ENCODE peak calls at places on chromosomes 3 and 15, in ten cellular contexts. Y is GM23248, X is psoas muscle, M is HL-60, P is body of pancreas, V is stomach, Z is IMR-90, E is H9, W is HCT116, Q is cardiac muscle cell. T is an unnamed sample.
A peak's percentile ranks its signal among the peaks of the same experiment; 100 is the strongest.

GRCh38 chr3:24351779-24352469 is 142.7 kb downstream of the THRB start:
- DNase-seq in Y (peak; percentile 24), X (no peak), M (no peak), P (peak; percentile 69), V (peak; percentile 69), Z (no peak), E (no peak), W (no peak), Q (peak; percentile 80), T (peak; percentile 49)

GRCh38 chr15:47678047-47678446 is 39.3 kb upstream of the SEMA6D start:
- DNase-seq in Y (peak; percentile 17), X (no peak), M (no peak), P (no peak), V (no peak), Z (no peak), E (no peak), W (no peak), Q (no peak), T (peak; percentile 19)

GRCh38 chr3:24344784-24345439 is 149.7 kb downstream of the THRB start:
- DNase-seq in Y (peak; percentile 48), X (no peak), M (no peak), P (no peak), V (no peak), Z (peak; percentile 4), E (no peak), W (no peak), Q (peak; percentile 52), T (no peak)

GRCh38 chr3:53102601-53103147 is 27.6 kb downstream of the RFT1 start:
- DNase-seq in Y (peak; percentile 42), X (no peak), M (peak; percentile 36), P (peak; percentile 20), V (no peak), Z (no peak), E (no peak), W (no peak), Q (no peak), T (no peak)

GRCh38 chr3:133998691-133999241 is 31.0 kb downstream of the SLCO2A1 start:
- DNase-seq in Y (no peak), X (no peak), M (no peak), P (no peak), V (no peak), Z (no peak), E (no peak), W (no peak), Q (no peak), T (no peak)

GRCh38 chr3:58824285-58824684 is 157.7 kb upstream of the FAM3D start:
- DNase-seq in Y (peak; percentile 80), X (no peak), M (peak; percentile 32), P (peak; percentile 81), V (peak; percentile 74), Z (peak; percentile 73), E (peak; percentile 59), W (peak; percentile 42), Q (peak; percentile 65), T (peak; percentile 81)

GRCh38 chr3:34619990-34620389 is 821.6 kb downstream of the PDCD6IP start:
- DNase-seq in Y (no peak), X (no peak), M (no peak), P (no peak), V (no peak), Z (no peak), E (peak; percentile 33), W (no peak), Q (no peak), T (no peak)

GRCh38 chr3:24607281-24607680 is 112.6 kb upstream of the THRB start:
- DNase-seq in Y (no peak), X (no peak), M (no peak), P (no peak), V (no peak), Z (no peak), E (no peak), W (no peak), Q (no peak), T (no peak)

GRCh38 chr3:144677118-144677517 is 705.5 kb downstream of the DIPK2A start:
- DNase-seq in Y (peak; percentile 47), X (no peak), M (no peak), P (no peak), V (no peak), Z (peak; percentile 5), E (no peak), W (no peak), Q (peak; percentile 22), T (peak; percentile 9)

GRCh38 chr3:101244212-101244575 is 76.2 kb downstream of the IMPG2 start:
- DNase-seq in Y (peak; percentile 62), X (no peak), M (no peak), P (no peak), V (no peak), Z (peak; percentile 9), E (no peak), W (no peak), Q (no peak), T (no peak)

GRCh38 chr3:180116658-180117057 is 79.9 kb upstream of the PEX5L start:
- DNase-seq in Y (no peak), X (no peak), M (no peak), P (no peak), V (no peak), Z (no peak), E (no peak), W (no peak), Q (no peak), T (no peak)

GRCh38 chr3:10454907-10455306 is 50.5 kb downstream of the ATP2B2 start:
- DNase-seq in Y (no peak), X (no peak), M (no peak), P (no peak), V (no peak), Z (no peak), E (no peak), W (no peak), Q (no peak), T (no peak)
- H3K27me3 ChIP-seq in Y (peaks cover 18% of the 10 kb centered on the region), X (no peaks in the 10 kb centered on the region), M (no peaks in the 10 kb centered on the region), P (no peaks in the 10 kb centered on the region), V (peaks cover 42% of the 10 kb centered on the region), Z (peaks cover 18% of the 10 kb centered on the region), E (no peaks in the 10 kb centered on the region), W (peaks cover 71% of the 10 kb centered on the region), Q (peaks cover 16% of the 10 kb centered on the region), T (no peaks in the 10 kb centered on the region)

DNA sequence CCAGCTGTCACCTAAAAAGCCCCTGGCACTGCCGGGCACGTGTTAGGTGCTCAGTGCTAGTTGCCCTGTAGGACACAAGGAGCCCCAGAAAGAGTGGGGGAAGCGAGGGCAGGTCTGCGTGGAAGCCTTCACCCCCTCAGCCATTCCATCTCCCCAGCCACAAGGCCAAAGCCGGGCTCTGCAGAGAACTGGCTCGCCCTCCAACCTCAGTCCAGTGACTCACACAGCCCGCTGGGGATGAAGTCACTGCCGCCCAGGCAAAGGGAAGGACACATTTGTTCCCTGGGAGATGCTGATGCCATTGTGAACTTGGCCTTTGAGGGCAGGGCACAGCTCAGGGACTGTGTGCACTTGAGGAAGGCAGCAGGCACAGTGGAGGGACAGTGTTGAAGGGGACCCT is 48.1 kb downstream of the IQSEC1 start:
- DNase-seq in Y (peak; percentile 94), X (peak; percentile 68), M (no peak), P (peak; percentile 51), V (no peak), Z (peak; percentile 71), E (no peak), W (peak; percentile 4), Q (peak; percentile 54), T (peak; percentile 77)
- H3K27ac ChIP-seq in Y (peak overlapping the region; percentile 31), X (no peak overlapping the region), M (no peak overlapping the region), P (no peak overlapping the region), V (no peak overlapping the region), Z (no peak overlapping the region), E (no peak overlapping the region), W (no peak overlapping the region), Q (no peak overlapping the region), T (no peak overlapping the region)

GRCh38 chr3:14364580-14365292 is 37.7 kb upstream of the SLC6A6 start:
- DNase-seq in Y (no peak), X (no peak), M (no peak), P (no peak), V (peak; percentile 56), Z (no peak), E (no peak), W (no peak), Q (no peak), T (no peak)
- H3K27me3 ChIP-seq in Y (peaks cover 11% of the 10 kb centered on the region), X (no peaks in the 10 kb centered on the region), M (no peaks in the 10 kb centered on the region), P (no peaks in the 10 kb centered on the region), V (no peaks in the 10 kb centered on the region), Z (peaks cover 9% of the 10 kb centered on the region), E (no peaks in the 10 kb centered on the region), W (no peaks in the 10 kb centered on the region), Q (no peaks in the 10 kb centered on the region), T (peaks cover 18% of the 10 kb centered on the region)

DNA sequence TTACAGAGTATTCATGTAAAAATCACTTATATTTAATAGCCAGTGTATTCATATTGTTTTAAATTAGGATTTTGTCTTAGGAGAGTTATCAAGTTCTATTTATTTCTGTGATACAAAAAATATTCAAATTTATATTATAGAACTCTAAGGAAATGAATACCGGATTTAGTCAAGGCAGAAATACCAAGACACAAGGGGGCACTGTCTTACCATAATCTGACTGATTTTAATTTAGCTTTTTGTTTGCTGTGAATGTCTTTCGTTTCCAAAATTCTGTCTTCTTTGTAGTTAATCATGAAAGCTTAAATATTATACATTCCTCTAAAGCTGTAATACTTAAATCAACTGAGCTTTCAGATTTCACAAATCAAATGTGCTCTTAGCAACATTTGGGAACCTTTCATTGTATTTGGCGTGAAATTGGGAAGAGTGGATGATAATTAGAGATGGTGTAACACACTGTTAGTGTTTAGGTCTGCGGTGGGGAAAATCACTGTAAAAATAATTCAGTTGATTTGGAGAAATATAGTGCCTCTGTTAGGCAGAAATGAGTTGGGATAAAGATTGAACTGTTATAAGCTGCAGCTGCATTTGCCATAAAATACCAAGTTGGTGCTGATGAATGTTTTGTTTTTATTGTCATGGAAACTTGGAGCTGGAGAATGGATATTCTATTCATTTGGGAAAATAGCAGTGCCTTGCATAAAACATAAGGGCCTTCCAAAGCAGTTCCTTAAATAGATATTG is 228.1 kb downstream of the TCF12 start:
- DNase-seq in Y (peak; percentile 78), X (no peak), M (peak; percentile 37), P (peak; percentile 26), V (no peak), Z (peak; percentile 73), E (no peak), W (peak; percentile 8), Q (peak; percentile 81), T (peak; percentile 39)
- H3K27ac ChIP-seq in Y (peak overlapping the region; percentile 48), X (no peak overlapping the region), M (peak overlapping the region; percentile 38), P (no peak overlapping the region), V (no peak overlapping the region), Z (no peak overlapping the region), E (no peak overlapping the region), W (no peak overlapping the region), Q (no peak overlapping the region), T (peak overlapping the region; percentile 18)

GRCh38 chr3:140748171-140748570 is 70.3 kb downstream of the TRIM42 start:
- DNase-seq in Y (no peak), X (no peak), M (no peak), P (no peak), V (no peak), Z (no peak), E (no peak), W (no peak), Q (no peak), T (no peak)
- H3K27me3 ChIP-seq in Y (no peaks in the 10 kb centered on the region), X (peaks cover 2% of the 10 kb centered on the region), M (no peaks in the 10 kb centered on the region), P (no peaks in the 10 kb centered on the region), V (peaks cover 7% of the 10 kb centered on the region), Z (no peaks in the 10 kb centered on the region), E (no peaks in the 10 kb centered on the region), W (peaks cover 55% of the 10 kb centered on the region), Q (peaks cover 18% of the 10 kb centered on the region), T (no peaks in the 10 kb centered on the region)

DNA sequence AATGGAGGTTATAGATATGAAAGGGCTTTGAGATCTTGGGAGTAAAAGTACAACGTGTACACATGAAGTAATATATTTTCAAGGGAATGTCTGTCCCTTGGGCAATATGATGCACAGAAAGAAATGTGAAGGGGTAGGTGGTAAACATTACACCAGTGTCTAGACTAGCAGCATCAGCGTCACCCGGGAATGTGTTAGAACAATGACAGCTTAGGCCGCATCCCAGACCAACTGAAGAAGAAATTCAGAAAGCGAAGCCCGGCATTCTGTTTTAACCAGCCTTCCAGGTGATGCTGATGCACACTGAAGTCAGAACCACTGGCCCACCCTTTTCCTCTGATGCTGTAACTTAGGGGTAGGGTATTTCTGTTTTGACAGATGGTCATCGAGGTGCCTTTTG is 6.3 kb downstream of the INAFM2 start:
- DNase-seq in Y (peak; percentile 29), X (no peak), M (no peak), P (no peak), V (no peak), Z (no peak), E (no peak), W (no peak), Q (peak; percentile 36), T (peak; percentile 70)
- H3K27ac ChIP-seq in Y (peak overlapping the region; percentile 50), X (no peak overlapping the region), M (peak overlapping the region; percentile 33), P (no peak overlapping the region), V (peak overlapping the region; percentile 92), Z (peak overlapping the region; percentile 12), E (no peak overlapping the region), W (no peak overlapping the region), Q (peak overlapping the region; percentile 99), T (peak overlapping the region; percentile 80)

T was measured in brain microvascular endothelial cell.